ENCODE peak calls at places on chromosomes 7 and 10, in nine cellular contexts. P is cardiac septum; A is GM03348; L is GM13976; I is psoas muscle; K is naive B cell; H is ELR; V is stimulated activated CD8-positive, alpha-beta memory T cell treated with anti-CD3 and anti-CD28 coated beads, Interleukin-15, amount 100 ng/mL, for 24 hours; Y is GM10248. J is an unnamed sample.

GRCh38 chr7:144713850-144714249 is 122.0 kb downstream of the TPK1 start:
- DNase-seq in P (no peak), A (no peak), L (no peak), I (no peak), K (no peak), H (no peak), V (no peak), Y (no peak), J (no peak)

GRCh38 chr7:47677664-47678063 is 95.8 kb upstream of the TNS3 start:
- DNase-seq in P (no peak), A (no peak), L (no peak), I (no peak), K (no peak), H (peak), V (no peak), Y (no peak), J (no peak)

GRCh38 chr10:113087082-113088029 is 137.3 kb downstream of the TCF7L2 start:
- DNase-seq in P (no peak), A (peak), L (no peak), I (no peak), K (no peak), H (peak), V (no peak), Y (no peak), J (peak)

GRCh38 chr7:142391191-142391992 is 133.5 kb upstream of the PRSS58 start:
- DNase-seq in P (no peak), A (no peak), L (peak), I (peak), K (no peak), H (peak), V (no peak), Y (peak), J (no peak)

GRCh38 chr10:112605063-112605462 is 158.0 kb downstream of the VTI1A start:
- DNase-seq in P (no peak), A (no peak), L (no peak), I (no peak), K (no peak), H (no peak), V (no peak), Y (no peak), J (no peak)

GRCh38 chr10:30436200-30436599 is 2.2 kb downstream of the MAP3K8 start:
- DNase-seq in P (no peak), A (peak), L (no peak), I (no peak), K (no peak), H (peak), V (no peak), Y (no peak), J (no peak)

GRCh38 chr10:7474388-7474787 is 63.6 kb upstream of the SFMBT2 start:
- DNase-seq in P (no peak), A (no peak), L (no peak), I (no peak), K (peak), H (no peak), V (no peak), Y (no peak), J (no peak)

GRCh38 chr7:158244873-158245723 is 342.5 kb downstream of the PTPRN2 start:
- DNase-seq in P (peak), A (peak), L (peak), I (peak), K (no peak), H (no peak), V (no peak), Y (peak), J (peak)

GRCh38 chr10:132257271-132257670 is 50.5 kb downstream of the STK32C start:
- DNase-seq in P (no peak), A (peak), L (peak), I (no peak), K (no peak), H (peak), V (no peak), Y (no peak), J (no peak)

GRCh38 chr7:138538518-138538917 is 78.5 kb downstream of the TRIM24 start:
- DNase-seq in P (no peak), A (no peak), L (peak), I (no peak), K (no peak), H (peak), V (no peak), Y (peak), J (no peak)

GRCh38 chr10:17981766-17982380 is 30.2 kb downstream of the SLC39A12 start:
- DNase-seq in P (no peak), A (peak), L (no peak), I (no peak), K (no peak), H (peak), V (no peak), Y (no peak), J (no peak)

GRCh38 chr10:126770809-126771208 is 100.3 kb upstream of the C10orf90 start:
- DNase-seq in P (no peak), A (no peak), L (no peak), I (no peak), K (no peak), H (no peak), V (no peak), Y (no peak), J (peak)

GRCh38 chr7:32073533-32073932 is 3.3 kb upstream of the PDE1C start:
- DNase-seq in P (no peak), A (no peak), L (no peak), I (no peak), K (no peak), H (no peak), V (no peak), Y (no peak), J (no peak)

GRCh38 chr7:13279854-13280435 is 592.5 kb downstream of the ARL4A start:
- DNase-seq in P (no peak), A (peak), L (no peak), I (no peak), K (peak), H (peak), V (no peak), Y (no peak), J (no peak)

GRCh38 chr10:31581741-31582323 is 262.8 kb downstream of the ZEB1 start:
- DNase-seq in P (no peak), A (no peak), L (peak), I (no peak), K (no peak), H (no peak), V (no peak), Y (peak), J (no peak)

GRCh38 chr7:28135296-28135695 is 45.3 kb downstream of the JAZF1 start:
- DNase-seq in P (no peak), A (no peak), L (no peak), I (no peak), K (no peak), H (no peak), V (no peak), Y (no peak), J (no peak)

GRCh38 chr7:106773228-106773627 is 91.9 kb upstream of the PIK3CG start:
- DNase-seq in P (no peak), A (no peak), L (no peak), I (no peak), K (no peak), H (peak), V (no peak), Y (no peak), J (no peak)

GRCh38 chr10:7787150-7787856 is 490 bp downstream of the KIN start:
- DNase-seq in P (no peak), A (peak), L (no peak), I (no peak), K (no peak), H (peak), V (no peak), Y (no peak), J (peak)

GRCh38 chr10:79219276-79219957 is 127.9 kb upstream of the PPIF start:
- DNase-seq in P (no peak), A (no peak), L (no peak), I (no peak), K (no peak), H (no peak), V (no peak), Y (no peak), J (no peak)

GRCh38 chr10:78964952-78965633 is 103.7 kb upstream of the ZMIZ1 start:
- DNase-seq in P (no peak), A (no peak), L (no peak), I (peak), K (no peak), H (peak), V (no peak), Y (no peak), J (no peak)

GRCh38 chr10:13617146-13617545 is 30.4 kb downstream of the PRPF18 start:
- DNase-seq in P (no peak), A (peak), L (no peak), I (no peak), K (no peak), H (no peak), V (no peak), Y (no peak), J (no peak)

GRCh38 chr7:90492250-90492649 is 22.8 kb downstream of the PTTG1IP2 start:
- DNase-seq in P (no peak), A (no peak), L (no peak), I (no peak), K (no peak), H (no peak), V (no peak), Y (no peak), J (no peak)

GRCh38 chr10:57579926-57580325 is 687.8 kb downstream of the IPMK start:
- DNase-seq in P (no peak), A (peak), L (no peak), I (no peak), K (no peak), H (peak), V (no peak), Y (no peak), J (no peak)

GRCh38 chr10:52314007-52314821 is at the start of gene DKK1:
- DNase-seq in P (no peak), A (peak), L (peak), I (peak), K (peak), H (peak), V (no peak), Y (peak), J (peak)

GRCh38 chr7:142481548-142481947 is 223.7 kb upstream of the PRSS58 start:
- DNase-seq in P (no peak), A (no peak), L (no peak), I (no peak), K (no peak), H (peak), V (no peak), Y (no peak), J (no peak)

GRCh38 chr10:93462881-93463280 is 19.3 kb downstream of the MYOF start:
- DNase-seq in P (no peak), A (no peak), L (no peak), I (no peak), K (no peak), H (peak), V (no peak), Y (no peak), J (peak)

GRCh38 chr10:111762114-111762513 is 421.5 kb downstream of the GPAM start:
- DNase-seq in P (no peak), A (no peak), L (no peak), I (no peak), K (no peak), H (no peak), V (no peak), Y (no peak), J (no peak)

GRCh38 chr7:1763033-1763432 is 93.0 kb downstream of the ELFN1 start:
- DNase-seq in P (no peak), A (no peak), L (no peak), I (no peak), K (no peak), H (no peak), V (no peak), Y (no peak), J (peak)